ENCODE peak calls at places on chromosomes 5 and 9, in nine cellular contexts. E is AG10803, A is lower lobe of right lung, K is GM12865, D is lung, O is tibial artery, M is A549, U is kidney epithelial cell, Z is fibroblast of lung. Q is an unnamed sample.

GRCh38 chr5:159657766-159658165 is 258.5 kb upstream of the ADRA1B start:
- DNase-seq in E (peak; percentile 15), A (no peak), K (no peak), D (no peak), O (no peak), M (no peak), U (no peak), Z (no peak), Q (no peak)

GRCh38 chr5:44935871-44936270 is 127.1 kb downstream of the MRPS30 start:
- DNase-seq in E (no peak), A (no peak), K (no peak), D (no peak), O (no peak), M (no peak), U (no peak), Z (no peak), Q (no peak)

GRCh38 chr5:142143878-142144277 is 35.3 kb downstream of the NDFIP1 start:
- DNase-seq in E (peak; percentile 43), A (no peak), K (peak; percentile 40), D (no peak), O (no peak), M (peak; percentile 52), U (no peak), Z (peak; percentile 71), Q (no peak)

GRCh38 chr5:31996909-31997308 is 177.2 kb downstream of the GOLPH3 start:
- DNase-seq in E (no peak), A (no peak), K (no peak), D (no peak), O (no peak), M (no peak), U (no peak), Z (no peak), Q (no peak)

GRCh38 chr5:36722913-36723312 is 116.5 kb downstream of the SLC1A3 start:
- DNase-seq in E (peak; percentile 8), A (no peak), K (peak; percentile 78), D (no peak), O (no peak), M (no peak), U (no peak), Z (peak; percentile 18), Q (no peak)

GRCh38 chr9:83062011-83062652 is 810 bp downstream of the RASEF start:
- DNase-seq in E (no peak), A (peak; percentile 74), K (no peak), D (peak; percentile 64), O (no peak), M (peak; percentile 61), U (no peak), Z (peak; percentile 20), Q (no peak)

GRCh38 chr5:150349681-150350275 is 7.7 kb upstream of the TCOF1 start:
- DNase-seq in E (no peak), A (no peak), K (no peak), D (no peak), O (no peak), M (no peak), U (no peak), Z (no peak), Q (no peak)

GRCh38 chr9:108913391-108913790 is 20.5 kb downstream of the ELP1 start:
- DNase-seq in E (peak; percentile 21), A (no peak), K (no peak), D (no peak), O (no peak), M (no peak), U (no peak), Z (peak; percentile 18), Q (no peak)

GRCh38 chr9:21085010-21085409 is 7.3 kb upstream of the IFNB1 start:
- DNase-seq in E (no peak), A (no peak), K (no peak), D (no peak), O (no peak), M (no peak), U (no peak), Z (no peak), Q (no peak)

GRCh38 chr5:143215685-143216084 is 187.8 kb downstream of the NR3C1 start:
- DNase-seq in E (no peak), A (no peak), K (no peak), D (no peak), O (no peak), M (no peak), U (no peak), Z (no peak), Q (no peak)

GRCh38 chr5:141742866-141743651 is 61.0 kb upstream of the ARAP3 start:
- DNase-seq in E (peak; percentile 8), A (no peak), K (peak; percentile 14), D (no peak), O (no peak), M (no peak), U (no peak), Z (peak; percentile 37), Q (no peak)

DNA sequence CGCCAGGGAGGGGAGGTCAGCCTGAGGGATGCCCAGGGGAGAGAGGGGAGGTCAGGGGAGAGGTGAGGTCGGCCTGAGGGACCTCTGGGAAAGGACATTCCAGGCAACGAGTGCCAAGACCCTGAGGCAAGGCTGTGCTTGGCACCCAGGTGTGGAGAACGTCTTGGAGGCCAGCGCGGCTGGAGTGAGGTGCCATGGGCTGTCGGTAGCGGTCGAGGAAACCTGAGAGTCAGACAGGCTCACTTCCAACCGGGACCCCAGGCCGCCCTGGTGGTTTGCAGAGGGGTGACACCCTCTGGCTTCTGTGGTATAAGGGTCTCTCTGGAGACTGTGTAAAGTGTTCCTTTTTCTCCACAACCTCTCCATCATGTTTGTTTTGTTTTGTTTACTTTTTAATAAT is 82.9 kb downstream of the CACNA1B start:
- DNase-seq in E (no peak), A (no peak), K (no peak), D (no peak), O (peak; percentile 53), M (peak; percentile 11), U (no peak), Z (no peak), Q (no peak)
- TF ChIP-seq CTCF in E (no peak), A (no peak), K (peak; percentile 6), D (no peak), O (no peak), M (no peak), U (peak; percentile 7), Z (no peak), Q (peak; percentile 1)

DNA sequence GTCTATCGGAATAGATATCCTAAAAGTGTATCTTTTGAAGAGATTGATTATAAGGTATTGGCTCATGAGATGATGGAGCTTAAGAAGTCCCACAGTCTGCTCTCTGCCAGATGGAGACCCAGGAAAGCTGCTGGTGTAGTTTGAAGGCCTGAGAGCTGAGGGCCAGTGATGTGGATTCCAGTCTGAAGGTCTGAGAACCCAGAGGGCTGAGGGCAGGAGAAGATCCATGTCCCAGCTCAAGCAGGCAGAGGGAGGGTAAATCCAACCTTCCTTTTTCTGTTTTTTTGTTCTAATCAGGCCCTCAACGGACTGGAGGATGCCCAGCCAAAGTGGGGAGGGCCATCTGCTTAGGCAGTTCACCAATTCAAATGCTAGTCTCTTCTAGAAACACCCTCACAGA is 11.0 kb upstream of the ABL1 start:
- DNase-seq in E (no peak), A (no peak), K (no peak), D (no peak), O (no peak), M (no peak), U (no peak), Z (no peak), Q (no peak)
- H3K4me3 ChIP-seq in E (no peak overlapping the region), A (no peak overlapping the region), K (no peak overlapping the region), D (no peak overlapping the region), O (no peak overlapping the region), M (no peak overlapping the region), U (no peak overlapping the region), Z (no peak overlapping the region), Q (no peak overlapping the region)

GRCh38 chr9:130155647-130156046 is 16.6 kb upstream of the NCS1 start:
- DNase-seq in E (no peak), A (no peak), K (no peak), D (no peak), O (no peak), M (no peak), U (no peak), Z (no peak), Q (no peak)

GRCh38 chr9:130159057-130159456 is 13.1 kb upstream of the NCS1 start:
- DNase-seq in E (no peak), A (no peak), K (no peak), D (no peak), O (no peak), M (no peak), U (no peak), Z (no peak), Q (no peak)

GRCh38 chr9:130157079-130157478 is 15.1 kb upstream of the NCS1 start:
- DNase-seq in E (no peak), A (no peak), K (no peak), D (no peak), O (no peak), M (no peak), U (no peak), Z (no peak), Q (no peak)

GRCh38 chr9:130154816-130155215 is 17.4 kb upstream of the NCS1 start:
- DNase-seq in E (no peak), A (no peak), K (no peak), D (no peak), O (no peak), M (no peak), U (no peak), Z (no peak), Q (no peak)

GRCh38 chr9:130156672-130157071 is 15.5 kb upstream of the NCS1 start:
- DNase-seq in E (no peak), A (no peak), K (no peak), D (no peak), O (peak; percentile 86), M (peak; percentile 37), U (no peak), Z (no peak), Q (no peak)
- TF ChIP-seq CTCF in E (peak; percentile 35), A (no peak), K (no peak), D (no peak), O (peak; percentile 57), M (peak; percentile 25), U (no peak), Z (no peak), Q (peak; percentile 43)

GRCh38 chr5:137035480-137035878 is 463.6 kb downstream of the SPOCK1 start:
- DNase-seq in E (peak; percentile 28), A (no peak), K (no peak), D (no peak), O (no peak), M (no peak), U (no peak), Z (no peak), Q (no peak)
- H3K4me3 ChIP-seq in E (no peak overlapping the region), A (no peak overlapping the region), K (no peak overlapping the region), D (no peak overlapping the region), O (no peak overlapping the region), M (no peak overlapping the region), U (no peak overlapping the region), Z (no peak overlapping the region), Q (no peak overlapping the region)